ENCODE peak calls at places on chromosomes 3 and 15, in eight cellular contexts. J is SJSA1; S is left ventricle myocardium superior; X is head of caudate nucleus; K is RWPE2; Y is stimulated activated CD4-positive, alpha-beta T cell treated with anti-CD3 and anti-CD28 coated beads, Interleukin-2, amount 100 ng/mL, for 48 hours; M is dermis blood vessel endothelial cell; H is astrocyte of the cerebellum. N is an unnamed sample.

GRCh38 chr15:68315495-68316007 is 38.0 kb downstream of the FEM1B start:
- DNase-seq in J (peak; percentile 40), S (no peak), X (no peak), K (peak; percentile 66), Y (no peak), M (peak; percentile 74), H (peak; percentile 49), N (no peak)

GRCh38 chr3:133661454-133662255 is at the start of gene TOPBP1:
- DNase-seq in J (peak; percentile 76), S (peak; percentile 88), X (peak; percentile 86), K (peak; percentile 77), Y (peak; percentile 84), M (peak; percentile 83), H (peak; percentile 22), N (peak; percentile 81)

GRCh38 chr3:133756716-133757694 is 10.8 kb downstream of the TF start:
- DNase-seq in J (no peak), S (no peak), X (no peak), K (no peak), Y (no peak), M (no peak), H (no peak), N (no peak)

GRCh38 chr15:100560323-100560722 is 31.6 kb upstream of the CERS3 start:
- DNase-seq in J (no peak), S (no peak), X (no peak), K (no peak), Y (no peak), M (no peak), H (no peak), N (no peak)

GRCh38 chr3:161171113-161171512 is 50.0 kb upstream of the NMD3 start:
- DNase-seq in J (peak; percentile 50), S (peak; percentile 66), X (no peak), K (no peak), Y (no peak), M (peak; percentile 89), H (peak; percentile 67), N (no peak)

GRCh38 chr3:133054572-133054971 is 16.4 kb downstream of the TMEM108 start:
- DNase-seq in J (no peak), S (no peak), X (no peak), K (no peak), Y (no peak), M (no peak), H (no peak), N (no peak)

GRCh38 chr3:47685037-47685436 is 96.7 kb downstream of the SMARCC1 start:
- DNase-seq in J (no peak), S (no peak), X (no peak), K (no peak), Y (no peak), M (peak; percentile 52), H (no peak), N (no peak)

GRCh38 chr3:71008350-71008923 is 575.1 kb downstream of the FOXP1 start:
- DNase-seq in J (no peak), S (no peak), X (no peak), K (no peak), Y (no peak), M (peak; percentile 25), H (no peak), N (no peak)

GRCh38 chr15:92903956-92904831 is 4.1 kb downstream of the CHD2 start:
- DNase-seq in J (peak; percentile 99), S (peak; percentile 99), X (peak; percentile 100), K (peak; percentile 99), Y (peak; percentile 99), M (peak; percentile 99), H (peak; percentile 95), N (peak; percentile 100)

N was measured in SW 1271.